ENCODE peak calls at places on chromosomes 16 and 17, in five cellular contexts. D is PC-9; O is adipocyte; Q is PC-3; R is effector memory CD4-positive, alpha-beta T cell. M is an unnamed sample. For H3K4me1, the result is how much of the 10 kb centered on the place peaks cover.

GRCh38 chr16:85688586-85689284 is at the start of gene GINS2:
- DNase-seq in D (peak), O (peak), Q (peak), R (peak), M (peak)

GRCh38 chr17:49132699-49133364 is at the start of gene B4GALNT2:
- DNase-seq in D (no peak), O (peak), Q (peak), R (no peak), M (peak)

GRCh38 chr17:18980682-18981384 is 23.7 kb downstream of the FAM83G start:
- DNase-seq in D (no peak), O (no peak), Q (no peak), R (no peak), M (no peak)

GRCh38 chr17:66650490-66650877 is 184.4 kb upstream of the CACNG5 start:
- DNase-seq in D (no peak), O (no peak), Q (no peak), R (no peak), M (no peak)

GRCh38 chr17:57406131-57406980 is 150.0 kb downstream of the MSI2 start:
- DNase-seq in D (no peak), O (peak), Q (peak), R (no peak), M (no peak)

GRCh38 chr16:83513006-83513755 is 294.6 kb upstream of the HSBP1 start:
- DNase-seq in D (no peak), O (peak), Q (peak), R (no peak), M (no peak)

GRCh38 chr17:35373532-35373983 is at the start of gene SLFN11:
- DNase-seq in D (no peak), O (peak), Q (peak), R (peak), M (peak)

GRCh38 chr16:16184594-16184993 is 38.7 kb downstream of the ABCC6 start:
- DNase-seq in D (no peak), O (no peak), Q (no peak), R (no peak), M (no peak)

GRCh38 chr16:66511615-66512500 is 38.1 kb downstream of the TK2 start:
- DNase-seq in D (peak), O (peak), Q (peak), R (no peak), M (no peak)

GRCh38 chr17:47697948-47698711 is 4.2 kb downstream of the TBKBP1 start:
- DNase-seq in D (no peak), O (no peak), Q (no peak), R (no peak), M (no peak)

GRCh38 chr16:57668630-57669475 is 747 bp downstream of the ADGRG3 start:
- DNase-seq in D (no peak), O (no peak), Q (no peak), R (no peak), M (no peak)
- H3K4me1 ChIP-seq in D (under half), O (under half), Q (under half), R (under half), M (under half)

GRCh38 chr16:76237471-76237870 is 39.7 kb upstream of the CNTNAP4 start:
- DNase-seq in D (no peak), O (no peak), Q (no peak), R (no peak), M (no peak)
- H3K4me1 ChIP-seq in D (under half), O (under half), Q (under half), R (under half), M (under half)

DNA sequence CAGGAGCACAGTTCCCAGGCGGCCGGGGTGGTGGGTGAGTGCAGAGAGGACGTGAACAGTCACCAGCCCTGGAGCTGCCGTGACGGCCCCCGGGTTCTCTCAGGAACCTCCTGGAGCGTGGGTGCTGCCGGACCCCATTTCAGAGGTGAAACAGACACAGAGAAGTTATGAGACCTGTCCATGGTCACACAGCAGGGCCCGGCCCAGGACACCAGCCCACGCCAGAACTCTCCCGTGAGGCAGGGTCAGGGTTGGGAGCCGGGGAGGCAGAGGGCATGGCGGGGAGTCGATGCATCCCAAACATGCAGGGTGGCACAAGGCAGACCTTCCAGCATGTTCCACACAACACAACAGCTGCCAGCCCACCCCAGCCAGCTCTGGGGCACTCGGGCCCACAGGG is 3.8 kb upstream of the PVALEF start:
- DNase-seq in D (no peak), O (no peak), Q (no peak), R (no peak), M (no peak)
- H3K4me1 ChIP-seq in D (under half), O (under half), Q (under half), R (under half), M (under half)

GRCh38 chr16:88768041-88768876 is 16.8 kb downstream of the PIEZO1 start:
- DNase-seq in D (no peak), O (no peak), Q (no peak), R (no peak), M (no peak)
- H3K4me1 ChIP-seq in D (half or more), O (half or more), Q (under half), R (half or more), M (under half)

GRCh38 chr17:40551874-40552768 is 13.2 kb downstream of the CCR7 start:
- DNase-seq in D (no peak), O (peak), Q (peak), R (no peak), M (no peak)

GRCh38 chr17:40553694-40554534 is 11.4 kb downstream of the CCR7 start:
- DNase-seq in D (no peak), O (peak), Q (no peak), R (no peak), M (peak)

GRCh38 chr17:40554646-40555295 is 10.5 kb downstream of the CCR7 start:
- DNase-seq in D (no peak), O (no peak), Q (no peak), R (no peak), M (no peak)

GRCh38 chr17:40551091-40551873 is 14.0 kb downstream of the CCR7 start:
- DNase-seq in D (peak), O (peak), Q (peak), R (no peak), M (no peak)

DNA sequence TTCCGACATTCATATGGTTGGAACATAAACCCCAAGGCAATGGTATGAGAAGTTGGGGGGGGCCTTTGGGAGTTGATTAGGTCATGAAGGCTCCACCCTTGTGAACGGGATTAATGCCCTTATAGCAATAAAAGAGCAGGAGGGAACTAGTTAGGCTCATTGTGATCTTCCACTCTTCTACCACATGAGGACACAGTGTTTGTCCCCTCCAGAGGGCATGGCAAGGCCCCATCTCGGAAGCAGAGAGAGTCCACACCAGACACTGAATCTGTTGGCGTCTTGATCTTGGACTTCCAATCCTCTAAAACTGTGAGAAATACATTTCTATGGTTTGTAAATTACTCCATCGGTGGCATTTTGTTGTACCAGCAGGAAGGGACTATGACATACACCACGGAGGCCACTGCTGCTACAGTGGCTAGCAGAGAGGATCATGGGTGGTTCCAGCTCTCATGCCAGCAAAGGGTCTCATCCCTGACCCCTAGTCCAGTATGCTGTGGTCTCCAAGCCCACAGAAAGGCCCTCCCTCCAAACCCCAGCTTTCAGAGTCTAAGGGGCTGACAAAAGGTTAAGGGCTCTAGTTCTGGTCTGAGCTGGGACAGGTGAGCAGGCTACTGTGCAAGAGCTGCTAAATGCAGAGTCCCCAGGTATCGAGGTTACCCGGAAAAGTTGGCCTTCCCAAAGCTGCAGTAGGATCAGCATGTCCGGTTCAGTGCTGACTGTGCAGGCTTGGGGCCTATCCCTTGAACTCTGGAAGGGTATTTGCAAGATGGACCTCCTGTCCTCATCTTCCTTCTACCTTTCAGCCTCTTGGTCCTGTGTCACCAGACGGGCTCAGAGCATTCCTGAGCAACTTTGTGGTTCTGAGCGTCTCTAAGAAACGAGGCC is 12.2 kb downstream of the CCR7 start:
- DNase-seq in D (no peak), O (no peak), Q (no peak), R (no peak), M (no peak)
- H3K4me1 ChIP-seq in D (under half), O (half or more), Q (under half), R (under half), M (under half)

GRCh38 chr17:8726951-8727555 is 17.6 kb downstream of the CCDC42 start:
- DNase-seq in D (no peak), O (peak), Q (no peak), R (no peak), M (no peak)
- H3K4me1 ChIP-seq in D (under half), O (under half), Q (under half), R (under half), M (under half)

GRCh38 chr17:4520881-4521600 is 22.4 kb downstream of the SPNS2 start:
- DNase-seq in D (peak), O (peak), Q (peak), R (no peak), M (no peak)

GRCh38 chr17:4520060-4520880 is 21.6 kb downstream of the SPNS2 start:
- DNase-seq in D (no peak), O (no peak), Q (no peak), R (no peak), M (no peak)

GRCh38 chr17:4523946-4524345 is 25.3 kb downstream of the SPNS2 start:
- DNase-seq in D (no peak), O (no peak), Q (no peak), R (no peak), M (no peak)

GRCh38 chr17:4525691-4526397 is 27.2 kb downstream of the SPNS2 start:
- DNase-seq in D (no peak), O (no peak), Q (no peak), R (no peak), M (no peak)

DNA sequence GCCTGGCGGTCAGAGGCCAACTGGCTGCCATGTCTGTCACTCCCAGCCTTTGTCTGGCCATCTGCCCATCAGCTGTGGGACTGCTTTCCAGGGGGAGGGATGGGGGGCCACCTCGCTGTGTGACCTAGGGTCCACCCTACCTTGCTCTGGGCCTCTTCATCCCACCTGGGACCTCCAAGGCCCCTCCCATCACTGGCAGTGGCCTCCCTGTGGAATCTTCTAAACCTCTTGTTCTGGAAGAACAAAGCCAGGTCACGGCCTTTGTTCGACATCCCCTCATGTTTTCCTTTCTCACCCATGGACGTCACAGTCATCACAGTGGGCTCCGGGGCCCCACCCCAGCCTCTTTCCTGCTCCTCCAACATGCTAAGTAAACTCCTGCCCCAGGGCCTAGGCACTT is 24.0 kb downstream of the SPNS2 start:
- DNase-seq in D (no peak), O (no peak), Q (no peak), R (no peak), M (no peak)
- H3K4me1 ChIP-seq in D (under half), O (under half), Q (under half), R (under half), M (under half)

DNA sequence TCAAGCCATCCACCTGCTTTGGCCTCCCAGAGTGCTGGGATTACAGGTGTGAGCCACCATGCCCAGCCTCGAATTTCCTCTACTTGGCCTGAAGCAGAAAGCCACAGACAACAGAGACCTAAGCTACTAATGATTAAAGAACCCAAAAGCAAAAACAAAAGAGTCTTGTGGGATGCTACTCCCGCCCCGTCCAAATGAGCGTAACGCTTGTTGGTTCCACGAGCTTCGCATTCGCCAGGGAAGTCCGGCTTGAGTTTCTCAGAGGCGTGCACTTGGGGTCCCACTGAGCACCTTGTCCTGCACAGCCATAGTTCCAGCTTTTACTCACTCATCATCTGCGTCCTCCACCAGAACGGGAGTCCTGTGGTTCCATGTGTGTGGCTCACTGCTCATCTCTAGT is 16.0 kb downstream of the CEP295NL start:
- DNase-seq in D (no peak), O (no peak), Q (no peak), R (no peak), M (no peak)
- H3K4me1 ChIP-seq in D (under half), O (half or more), Q (under half), R (under half), M (under half)

DNA sequence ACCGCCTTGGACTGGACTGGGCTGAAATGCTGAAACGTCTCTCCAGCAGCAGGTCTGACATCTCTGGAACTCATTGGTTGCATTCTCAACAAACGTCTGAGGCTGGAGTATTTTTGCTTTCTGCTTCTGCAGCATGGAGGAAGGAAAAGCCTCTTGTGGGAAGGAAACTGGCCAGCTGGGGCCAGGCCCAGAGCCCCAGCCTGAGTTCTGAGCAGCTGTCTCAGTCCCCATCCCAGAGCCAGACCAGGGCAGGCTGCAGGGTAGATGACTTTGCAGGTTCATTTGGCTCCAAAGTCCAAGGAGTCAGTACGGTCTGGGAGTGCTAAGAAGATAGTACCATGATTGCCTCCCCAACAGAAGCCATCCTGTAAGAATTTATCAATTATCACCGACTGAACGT is 18.2 kb downstream of the TEKT3 start:
- DNase-seq in D (no peak), O (no peak), Q (no peak), R (no peak), M (peak)
- H3K4me1 ChIP-seq in D (under half), O (under half), Q (under half), R (under half), M (under half)

GRCh38 chr17:38401459-38401858 is 26.8 kb upstream of the ARHGAP23 start:
- DNase-seq in D (no peak), O (no peak), Q (no peak), R (no peak), M (no peak)

GRCh38 chr17:38400286-38400685 is 28.0 kb upstream of the ARHGAP23 start:
- DNase-seq in D (no peak), O (no peak), Q (no peak), R (no peak), M (no peak)

GRCh38 chr17:38395090-38395489 is 33.2 kb upstream of the ARHGAP23 start:
- DNase-seq in D (no peak), O (no peak), Q (no peak), R (no peak), M (no peak)

GRCh38 chr17:38402897-38403296 is 25.4 kb upstream of the ARHGAP23 start:
- DNase-seq in D (no peak), O (no peak), Q (no peak), R (no peak), M (no peak)

GRCh38 chr17:38397227-38397626 is 31.0 kb upstream of the ARHGAP23 start:
- DNase-seq in D (no peak), O (no peak), Q (no peak), R (no peak), M (no peak)
- H3K4me1 ChIP-seq in D (under half), O (under half), Q (under half), R (under half), M (under half)

M was measured in small intestine.